ENCODE peak calls at places on chromosomes 11 and 22, in seven cellular contexts. V, B, N, R, E, U and K are unnamed samples. For H3K4me1, the result is how much of the 10 kb centered on the place peaks cover.

GRCh38 chr11:2539761-2540520 is 95.1 kb downstream of the KCNQ1 start:
- DNase-seq in V (no peak), B (no peak), N (no peak), R (no peak), E (no peak), U (no peak), K (no peak)

GRCh38 chr22:44337658-44338004 is 24.9 kb upstream of the SHISAL1 start:
- DNase-seq in V (peak), B (peak), N (peak), R (no peak), E (no peak), U (no peak), K (peak)

GRCh38 chr11:8192016-8192895 is 23.4 kb upstream of the RIC3 start:
- DNase-seq in V (peak), B (peak), N (peak), R (peak), E (no peak), U (peak), K (peak)

GRCh38 chr22:22843848-22844247 is 43.8 kb upstream of the IGLL5 start:
- DNase-seq in V (no peak), B (no peak), N (no peak), R (no peak), E (no peak), U (no peak), K (no peak)

GRCh38 chr11:66237867-66238266 is 30.6 kb upstream of the RAB1B start:
- DNase-seq in V (no peak), B (no peak), N (no peak), R (no peak), E (no peak), U (no peak), K (no peak)

GRCh38 chr11:36407360-36407759 is 102.7 kb downstream of the TRAF6 start:
- DNase-seq in V (no peak), B (no peak), N (no peak), R (no peak), E (no peak), U (no peak), K (no peak)

GRCh38 chr11:71096751-71097388 is 155.5 kb downstream of the SHANK2 start:
- DNase-seq in V (peak), B (no peak), N (no peak), R (no peak), E (no peak), U (no peak), K (no peak)

GRCh38 chr22:46087816-46088277 is 62.5 kb upstream of the PPARA start:
- DNase-seq in V (peak), B (peak), N (peak), R (no peak), E (no peak), U (no peak), K (no peak)

GRCh38 chr11:8906629-8907028 is 4.4 kb upstream of the AKIP1 start:
- DNase-seq in V (peak), B (peak), N (no peak), R (no peak), E (no peak), U (no peak), K (no peak)

GRCh38 chr11:90204832-90205646 is 17.8 kb downstream of the CHORDC1 start:
- DNase-seq in V (peak), B (peak), N (peak), R (peak), E (no peak), U (peak), K (no peak)

GRCh38 chr22:27207907-27208306 is 550.5 kb downstream of the MIAT start:
- DNase-seq in V (peak), B (peak), N (no peak), R (no peak), E (no peak), U (no peak), K (no peak)

GRCh38 chr11:105168457-105168856 is 28.9 kb upstream of the CARD18 start:
- DNase-seq in V (peak), B (peak), N (no peak), R (no peak), E (no peak), U (no peak), K (no peak)

GRCh38 chr11:130849215-130849568 is 67.1 kb downstream of the SNX19 start:
- DNase-seq in V (peak), B (no peak), N (no peak), R (no peak), E (no peak), U (no peak), K (no peak)

GRCh38 chr11:31340903-31341572 is 28.5 kb downstream of the DCDC1 start:
- DNase-seq in V (peak), B (peak), N (peak), R (no peak), E (peak), U (no peak), K (peak)

GRCh38 chr11:133386262-133386661 is 146.0 kb downstream of the OPCML start:
- DNase-seq in V (no peak), B (no peak), N (no peak), R (no peak), E (no peak), U (no peak), K (no peak)

GRCh38 chr11:9896902-9897301 is 233.0 kb downstream of the SWAP70 start:
- DNase-seq in V (no peak), B (no peak), N (no peak), R (no peak), E (no peak), U (no peak), K (no peak)

GRCh38 chr22:21876486-21877176 is 9.2 kb upstream of the MAPK1 start:
- DNase-seq in V (peak), B (peak), N (peak), R (no peak), E (no peak), U (no peak), K (no peak)

GRCh38 chr11:116895053-116895757 is 57.8 kb upstream of the APOA1 start:
- DNase-seq in V (no peak), B (no peak), N (peak), R (peak), E (peak), U (no peak), K (peak)

GRCh38 chr11:34549271-34549670 is 35.7 kb upstream of the ELF5 start:
- DNase-seq in V (no peak), B (no peak), N (no peak), R (no peak), E (no peak), U (no peak), K (no peak)

GRCh38 chr11:34271727-34272126 is 86.1 kb downstream of the ABTB2 start:
- DNase-seq in V (no peak), B (no peak), N (no peak), R (no peak), E (no peak), U (no peak), K (no peak)

GRCh38 chr22:31628362-31628761 is 33.7 kb downstream of the PISD start:
- DNase-seq in V (no peak), B (no peak), N (no peak), R (no peak), E (no peak), U (no peak), K (no peak)

GRCh38 chr22:18032455-18033101 is 8.2 kb upstream of the MICAL3 start:
- DNase-seq in V (peak), B (peak), N (no peak), R (no peak), E (no peak), U (peak), K (no peak)

GRCh38 chr11:9689721-9690120 is 25.8 kb downstream of the SWAP70 start:
- DNase-seq in V (no peak), B (peak), N (no peak), R (no peak), E (no peak), U (no peak), K (no peak)

GRCh38 chr11:134691985-134692384 is 279.9 kb upstream of the B3GAT1 start:
- DNase-seq in V (peak), B (no peak), N (no peak), R (no peak), E (no peak), U (no peak), K (no peak)

GRCh38 chr11:128336203-128336602 is 251.2 kb downstream of the ETS1 start:
- DNase-seq in V (peak), B (peak), N (peak), R (no peak), E (no peak), U (peak), K (no peak)

GRCh38 chr11:57249384-57250319 is 12.6 kb upstream of the APLNR start:
- DNase-seq in V (peak), B (peak), N (peak), R (peak), E (no peak), U (peak), K (no peak)

GRCh38 chr11:44614281-44614680 is 48.8 kb downstream of the CD82 start:
- DNase-seq in V (no peak), B (no peak), N (no peak), R (no peak), E (no peak), U (no peak), K (no peak)
- H3K4me1 ChIP-seq in V (under half), B (under half), N (under half), R (under half), E (under half), U (under half), K (under half)

GRCh38 chr11:13143486-13144297 is 133.9 kb upstream of the BMAL1 start:
- DNase-seq in V (no peak), B (no peak), N (no peak), R (no peak), E (no peak), U (no peak), K (no peak)
- H2BK5ac ChIP-seq in V (no peak), B (no peak), N (no peak), R (no peak), E (no peak), U (peak), K (no peak)

DNA sequence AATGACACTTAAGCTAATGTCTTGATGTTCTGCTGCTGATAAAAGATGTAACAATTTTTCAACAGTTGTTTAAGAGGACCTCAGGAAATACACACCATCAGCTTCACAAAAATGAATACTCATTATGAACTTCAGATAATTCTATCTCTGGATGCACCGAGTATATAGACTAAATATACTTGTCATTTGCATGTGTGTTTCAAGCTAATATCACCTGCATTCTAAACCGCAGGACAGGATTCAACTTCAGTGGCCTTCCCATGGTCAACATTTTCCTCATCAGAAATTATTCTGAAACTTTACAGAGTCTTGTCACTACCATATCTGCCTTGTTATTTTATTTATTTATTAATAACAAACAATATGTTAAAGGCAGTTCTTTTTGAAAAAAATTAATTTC is 717.0 kb upstream of the CCDC179 start:
- DNase-seq in V (no peak), B (no peak), N (no peak), R (no peak), E (no peak), U (no peak), K (no peak)
- H3K23ac ChIP-seq in V (no peak), B (no peak), N (no peak), R (no peak), E (no peak), U (no peak), K (no peak)

DNA sequence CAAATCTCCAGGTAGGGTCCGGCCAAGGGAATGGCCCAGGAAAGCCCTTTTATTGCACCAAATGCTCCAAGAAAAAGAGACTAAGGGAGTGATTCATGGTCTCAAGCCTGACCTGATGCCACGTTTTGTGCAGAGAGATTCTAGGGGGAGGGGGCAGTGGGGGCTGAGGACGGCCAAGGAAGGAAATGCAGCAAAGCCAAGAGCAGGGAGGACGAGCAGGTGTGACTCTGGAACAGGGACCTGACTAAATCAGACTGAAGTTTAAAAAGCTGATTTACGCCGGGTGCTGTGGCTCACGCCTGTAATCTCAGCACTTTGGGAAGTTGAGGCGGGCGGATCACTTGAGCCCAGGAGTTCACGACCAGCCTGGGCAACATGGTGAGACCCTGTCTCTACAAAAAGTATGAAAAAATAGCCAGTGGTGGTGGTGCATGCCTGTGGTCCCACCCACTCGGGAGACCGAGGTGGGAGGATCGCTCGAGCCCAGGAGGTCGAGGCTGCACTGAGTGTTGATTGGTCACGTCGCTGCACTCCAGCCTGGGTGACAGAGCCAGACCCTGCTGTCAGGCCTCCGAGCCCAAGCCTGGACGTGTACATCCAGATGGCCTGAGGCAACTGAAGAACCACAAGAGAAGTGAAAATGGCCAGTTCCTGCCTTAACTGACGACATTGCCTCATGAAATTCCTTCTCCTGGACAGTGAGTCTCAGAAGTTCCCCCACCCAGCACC is 10.8 kb upstream of the IFITM3 start:
- DNase-seq in V (no peak), B (no peak), N (no peak), R (no peak), E (no peak), U (no peak), K (peak)
- H3K4me1 ChIP-seq in V (under half), B (under half), N (under half), R (under half), E (under half), U (under half), K (under half)

DNA sequence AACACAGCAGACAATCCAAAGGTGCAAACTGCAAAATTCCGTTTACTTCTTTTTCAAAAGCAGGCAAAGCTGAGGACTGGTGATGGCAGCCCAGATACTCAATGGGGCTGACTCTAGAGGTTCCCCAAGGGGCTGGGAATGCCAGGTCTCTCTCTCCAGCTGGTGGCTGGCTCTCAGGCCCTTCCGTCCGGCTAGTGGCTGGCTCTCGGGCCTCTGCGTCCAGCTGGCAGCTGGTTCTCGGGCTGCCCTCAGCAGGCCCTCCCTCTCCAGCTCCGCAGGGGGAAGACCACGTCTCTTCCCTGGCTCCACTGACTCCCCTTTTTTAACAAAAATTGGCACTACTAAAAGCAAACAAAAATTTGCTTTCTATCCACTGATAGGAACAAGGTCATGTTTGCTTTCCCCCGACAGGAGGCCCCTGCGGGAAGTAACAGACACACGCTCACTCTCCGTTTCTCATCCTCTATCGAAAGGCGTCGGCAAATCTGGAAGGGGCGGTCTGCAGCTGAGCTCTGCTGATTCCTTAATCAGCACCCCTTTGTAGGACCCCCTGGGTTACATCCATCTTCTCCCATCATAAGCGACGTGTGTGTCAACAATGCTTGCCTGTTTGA is 381.4 kb downstream of the BRD1 start:
- DNase-seq in V (no peak), B (no peak), N (no peak), R (no peak), E (no peak), U (no peak), K (no peak)
- H2BK5ac ChIP-seq in V (no peak), B (no peak), N (no peak), R (no peak), E (no peak), U (no peak), K (no peak)

GRCh38 chr22:35725521-35725920 is 7.8 kb downstream of the APOL5 start:
- DNase-seq in V (no peak), B (no peak), N (no peak), R (no peak), E (no peak), U (peak), K (no peak)
- H3K23ac ChIP-seq in V (no peak), B (no peak), N (no peak), R (no peak), E (no peak), U (no peak), K (no peak)

DNA sequence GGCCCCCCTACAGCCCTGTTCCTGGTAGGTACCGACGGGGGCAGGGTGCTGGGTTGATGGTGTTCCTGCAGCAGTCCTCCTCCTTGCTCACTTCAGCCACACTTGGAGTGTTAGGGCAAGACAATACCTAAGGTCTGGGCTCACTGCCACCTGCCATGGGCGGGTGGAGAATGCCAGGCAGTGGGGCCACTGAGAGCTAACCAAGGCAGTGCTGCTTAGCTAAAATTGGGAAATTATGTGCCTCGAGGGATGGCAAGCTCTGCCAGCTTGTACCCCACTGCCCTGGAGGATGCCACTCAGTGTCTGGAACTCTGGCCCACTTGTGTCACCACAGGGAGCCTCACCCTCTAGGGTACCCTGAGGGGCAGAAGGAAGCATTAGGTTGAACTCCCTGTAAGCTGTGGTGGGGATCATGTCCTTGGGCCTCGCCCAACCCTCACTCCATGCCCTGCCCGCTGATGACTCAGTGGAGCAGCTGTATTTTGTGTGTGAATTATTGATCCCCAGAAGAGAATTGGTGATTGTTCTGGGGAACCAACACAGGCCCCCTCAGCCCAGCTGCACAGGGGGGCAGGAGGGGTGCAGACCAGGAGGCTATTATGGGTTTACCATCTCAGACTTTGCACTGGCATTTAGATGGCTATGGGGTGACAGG is 17.7 kb downstream of the PHLDB1 start:
- DNase-seq in V (no peak), B (no peak), N (no peak), R (no peak), E (no peak), U (no peak), K (no peak)
- H3K4me1 ChIP-seq in V (under half), B (under half), N (under half), R (under half), E (under half), U (under half), K (under half)

DNA sequence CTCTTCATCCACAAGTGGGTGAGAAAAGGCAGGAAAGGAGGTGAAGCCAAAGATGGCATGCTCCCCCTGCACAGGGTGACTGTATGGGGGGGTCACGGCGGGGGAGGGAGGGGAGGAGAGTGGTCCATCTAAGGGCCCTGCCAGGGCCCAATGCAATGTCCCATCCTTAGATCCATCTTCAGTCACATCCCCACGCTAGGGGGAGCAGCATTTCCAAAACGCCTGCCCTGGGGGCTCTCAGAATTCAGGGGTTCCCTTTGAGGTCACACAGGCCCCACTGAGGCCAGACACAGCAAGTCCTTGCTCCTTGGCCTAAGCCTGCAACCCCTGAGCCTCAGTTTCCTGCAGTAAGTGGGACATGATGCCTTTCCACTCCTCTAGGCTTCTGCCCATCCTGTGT is 52.4 kb downstream of the RTN4R start:
- DNase-seq in V (no peak), B (no peak), N (no peak), R (no peak), E (no peak), U (no peak), K (no peak)
- H2BK5ac ChIP-seq in V (no peak), B (no peak), N (no peak), R (no peak), E (no peak), U (no peak), K (no peak)